ENCODE peak calls at places on chromosomes 16 and 17, in five cellular contexts. P is epithelial cell of proximal tubule, R is HCT116, Q is HL-60, T is lower leg skin. A is an unnamed sample.

GRCh38 chr17:3656755-3657587 is 11.4 kb downstream of the TAX1BP3 start:
- DNase-seq in P (no peak), R (no peak), Q (no peak), T (no peak), A (no peak)

GRCh38 chr16:68345958-68346635 is 35.3 kb downstream of the PRMT7 start:
- DNase-seq in P (no peak), R (no peak), Q (no peak), T (no peak), A (no peak)

GRCh38 chr16:12470311-12471229 is 333.1 kb downstream of the CPPED1 start:
- DNase-seq in P (no peak), R (no peak), Q (no peak), T (peak), A (peak)

GRCh38 chr17:45146616-45147101 is 1.6 kb upstream of the HEXIM1 start:
- DNase-seq in P (no peak), R (no peak), Q (no peak), T (no peak), A (peak)

GRCh38 chr17:4134756-4135155 is 8.1 kb downstream of the ZZEF1 start:
- DNase-seq in P (no peak), R (no peak), Q (no peak), T (no peak), A (no peak)

GRCh38 chr16:11161974-11162373 is 94.0 kb downstream of the SOCS1 start:
- DNase-seq in P (no peak), R (no peak), Q (no peak), T (no peak), A (no peak)

GRCh38 chr16:66382966-66383299 is 16.4 kb downstream of the CDH5 start:
- DNase-seq in P (peak), R (no peak), Q (no peak), T (no peak), A (peak)

GRCh38 chr17:65855245-65855644 is 293.8 kb upstream of the AXIN2 start:
- DNase-seq in P (peak), R (peak), Q (no peak), T (no peak), A (peak)

GRCh38 chr17:51725185-51725584 is 433.3 kb downstream of the CA10 start:
- DNase-seq in P (no peak), R (no peak), Q (no peak), T (no peak), A (no peak)

GRCh38 chr17:74355065-74355464 is 6.6 kb downstream of the BTBD17 start:
- DNase-seq in P (no peak), R (no peak), Q (no peak), T (no peak), A (no peak)

GRCh38 chr16:1337486-1337885 is 4.0 kb downstream of the BAIAP3 start:
- DNase-seq in P (no peak), R (no peak), Q (no peak), T (no peak), A (no peak)

GRCh38 chr17:73347355-73347754 is 35.6 kb upstream of the CDC42EP4 start:
- DNase-seq in P (no peak), R (no peak), Q (no peak), T (no peak), A (peak)

GRCh38 chr16:22627043-22627442 is 116.4 kb downstream of the NPIPB5 start:
- DNase-seq in P (no peak), R (no peak), Q (no peak), T (no peak), A (no peak)

GRCh38 chr16:83539736-83540490 is 267.9 kb upstream of the HSBP1 start:
- DNase-seq in P (no peak), R (no peak), Q (no peak), T (no peak), A (no peak)

GRCh38 chr17:81733507-81734404 is 21.7 kb downstream of the SLC25A10 start:
- DNase-seq in P (no peak), R (peak), Q (no peak), T (peak), A (peak)

GRCh38 chr17:61418433-61418832 is 18.8 kb downstream of the TBX2 start:
- DNase-seq in P (no peak), R (no peak), Q (no peak), T (no peak), A (no peak)

GRCh38 chr17:30717290-30718098 is 107.0 kb downstream of the CRLF3 start:
- DNase-seq in P (no peak), R (no peak), Q (no peak), T (peak), A (no peak)

GRCh38 chr17:18224428-18225120 is 861 bp upstream of the LLGL1 start:
- DNase-seq in P (no peak), R (no peak), Q (no peak), T (no peak), A (peak)

GRCh38 chr17:59427425-59427921 is 96.0 kb downstream of the YPEL2 start:
- DNase-seq in P (peak), R (no peak), Q (no peak), T (no peak), A (peak)

GRCh38 chr17:36017799-36018198 is at the start of gene CCL23:
- DNase-seq in P (no peak), R (no peak), Q (peak), T (no peak), A (no peak)

GRCh38 chr17:50903604-50904521 is 37.7 kb upstream of the TOB1 start:
- DNase-seq in P (no peak), R (no peak), Q (no peak), T (no peak), A (peak)

GRCh38 chr16:17369441-17369951 is 101.3 kb downstream of the XYLT1 start:
- DNase-seq in P (no peak), R (no peak), Q (peak), T (no peak), A (no peak)

GRCh38 chr17:20151174-20151573 is 142.0 kb downstream of the SPECC1 start:
- DNase-seq in P (no peak), R (no peak), Q (no peak), T (no peak), A (no peak)

GRCh38 chr17:68431661-68432071 is 25.6 kb downstream of the WIPI1 start:
- DNase-seq in P (no peak), R (peak), Q (no peak), T (peak), A (peak)

GRCh38 chr16:61814716-61815347 is 221.4 kb downstream of the CDH8 start:
- DNase-seq in P (no peak), R (no peak), Q (no peak), T (no peak), A (peak)

GRCh38 chr17:55813944-55814343 is 63.1 kb downstream of the PCTP start:
- DNase-seq in P (no peak), R (no peak), Q (no peak), T (no peak), A (no peak)

GRCh38 chr16:8397223-8397622 is 193.1 kb downstream of the TMEM114 start:
- DNase-seq in P (no peak), R (no peak), Q (no peak), T (no peak), A (no peak)
- H3K4me3 ChIP-seq in P (no peak), R (no peak), Q (no peak), T (no peak), A (no peak)

GRCh38 chr17:76884995-76885896 is 17.0 kb downstream of the MGAT5B start:
- DNase-seq in P (no peak), R (no peak), Q (no peak), T (no peak), A (no peak)

GRCh38 chr17:76886395-76886794 is 18.2 kb downstream of the MGAT5B start:
- DNase-seq in P (no peak), R (no peak), Q (no peak), T (no peak), A (no peak)

GRCh38 chr17:76888661-76889060 is 20.5 kb downstream of the MGAT5B start:
- DNase-seq in P (no peak), R (no peak), Q (no peak), T (no peak), A (no peak)

GRCh38 chr17:76889323-76889722 is 21.1 kb downstream of the MGAT5B start:
- DNase-seq in P (no peak), R (no peak), Q (no peak), T (no peak), A (no peak)

GRCh38 chr17:76887809-76888208 is 19.6 kb downstream of the MGAT5B start:
- DNase-seq in P (no peak), R (no peak), Q (no peak), T (no peak), A (no peak)
- TF ChIP-seq CTCF in P (no peak), R (peak), Q (no peak), T (no peak), A (peak)

GRCh38 chr16:35598696-35599332 is 2139.4 kb downstream of the TP53TG3F start:
- DNase-seq in P (no peak), R (peak), Q (peak), T (no peak), A (no peak)

GRCh38 chr16:35602116-35602515 is 2142.7 kb downstream of the TP53TG3F start:
- DNase-seq in P (no peak), R (no peak), Q (no peak), T (no peak), A (no peak)

GRCh38 chr16:35596467-35596866 is 2137.1 kb downstream of the TP53TG3F start:
- DNase-seq in P (no peak), R (no peak), Q (no peak), T (no peak), A (no peak)

DNA sequence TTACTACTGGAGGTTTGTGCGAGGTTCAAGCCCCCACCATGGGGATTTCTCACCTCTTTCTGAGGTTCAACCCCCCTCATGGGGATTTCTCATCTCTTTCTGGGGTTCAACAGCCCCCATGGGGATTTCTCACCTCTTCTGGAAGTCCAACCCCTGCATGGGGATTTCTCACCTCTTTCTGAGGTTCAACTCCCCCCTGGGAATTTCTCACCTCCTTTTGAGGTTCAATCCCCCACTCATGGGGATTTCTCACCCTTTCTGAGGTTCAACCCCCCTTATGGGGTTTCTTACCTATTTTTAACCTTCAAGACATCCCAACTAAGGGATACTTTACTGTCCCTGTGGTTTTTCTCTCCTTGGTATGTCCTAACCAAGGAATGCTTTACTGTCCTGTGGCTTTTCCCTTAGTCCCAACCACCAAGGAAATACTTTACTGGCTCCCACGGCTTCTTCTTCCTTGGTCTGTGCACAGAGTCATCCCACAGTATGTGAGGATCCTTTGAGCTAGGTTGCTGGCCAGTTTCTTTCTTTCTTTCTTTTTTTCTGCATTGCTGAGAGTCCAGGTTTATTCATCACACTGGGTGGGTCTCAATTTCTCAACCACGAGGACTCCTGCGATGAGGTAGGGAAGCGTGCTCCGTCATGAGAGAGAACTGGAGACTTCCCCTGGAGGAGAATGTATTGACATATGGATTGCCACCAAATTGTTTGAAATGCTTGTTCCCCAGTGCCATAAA is 2140.2 kb downstream of the TP53TG3F start:
- DNase-seq in P (peak), R (no peak), Q (no peak), T (no peak), A (no peak)
- H3K4me3 ChIP-seq in P (peak), R (peak), Q (no peak), T (no peak), A (no peak)

DNA sequence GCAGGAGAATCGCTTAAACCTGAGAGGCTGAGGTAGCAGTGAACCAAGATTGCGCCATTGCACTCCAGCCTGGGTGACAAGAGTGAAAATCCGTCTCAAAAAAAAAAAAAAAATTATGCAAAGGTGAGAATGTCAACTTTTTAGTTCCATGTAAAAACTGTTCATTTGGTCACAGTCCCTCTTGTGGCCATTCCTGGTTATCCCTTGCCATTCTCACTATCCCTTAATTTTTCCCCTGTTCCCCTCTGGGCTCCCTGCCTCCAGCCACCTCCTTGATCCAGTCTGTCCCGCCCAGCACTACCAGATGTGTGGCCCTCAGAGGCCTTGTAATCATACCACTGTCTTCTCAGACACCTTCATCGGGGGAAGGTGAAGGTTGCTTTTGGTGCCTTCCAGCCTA is 23.4 kb downstream of the DCAF7 start:
- DNase-seq in P (no peak), R (no peak), Q (no peak), T (no peak), A (no peak)
- TF ChIP-seq CTCF in P (peak), R (peak), Q (no peak), T (no peak), A (peak)

GRCh38 chr17:79742589-79742918 is 11.8 kb downstream of the ENPP7 start:
- DNase-seq in P (no peak), R (no peak), Q (no peak), T (no peak), A (no peak)
- H3K4me3 ChIP-seq in P (no peak), R (no peak), Q (no peak), T (no peak), A (no peak)

GRCh38 chr16:21599994-21600773 is 807 bp downstream of the METTL9 start:
- DNase-seq in P (no peak), R (no peak), Q (peak), T (no peak), A (peak)
- TF ChIP-seq CTCF in P (no peak), R (no peak), Q (no peak), T (no peak), A (no peak)

GRCh38 chr16:89007371-89008249 is 30.6 kb upstream of the CBFA2T3 start:
- DNase-seq in P (no peak), R (no peak), Q (no peak), T (no peak), A (no peak)

GRCh38 chr16:89003831-89004208 is 26.8 kb upstream of the CBFA2T3 start:
- DNase-seq in P (no peak), R (no peak), Q (no peak), T (no peak), A (no peak)

GRCh38 chr16:89005201-89006035 is 28.4 kb upstream of the CBFA2T3 start:
- DNase-seq in P (no peak), R (no peak), Q (no peak), T (no peak), A (no peak)

GRCh38 chr16:89004209-89004831 is 27.3 kb upstream of the CBFA2T3 start:
- DNase-seq in P (no peak), R (no peak), Q (no peak), T (no peak), A (peak)

DNA sequence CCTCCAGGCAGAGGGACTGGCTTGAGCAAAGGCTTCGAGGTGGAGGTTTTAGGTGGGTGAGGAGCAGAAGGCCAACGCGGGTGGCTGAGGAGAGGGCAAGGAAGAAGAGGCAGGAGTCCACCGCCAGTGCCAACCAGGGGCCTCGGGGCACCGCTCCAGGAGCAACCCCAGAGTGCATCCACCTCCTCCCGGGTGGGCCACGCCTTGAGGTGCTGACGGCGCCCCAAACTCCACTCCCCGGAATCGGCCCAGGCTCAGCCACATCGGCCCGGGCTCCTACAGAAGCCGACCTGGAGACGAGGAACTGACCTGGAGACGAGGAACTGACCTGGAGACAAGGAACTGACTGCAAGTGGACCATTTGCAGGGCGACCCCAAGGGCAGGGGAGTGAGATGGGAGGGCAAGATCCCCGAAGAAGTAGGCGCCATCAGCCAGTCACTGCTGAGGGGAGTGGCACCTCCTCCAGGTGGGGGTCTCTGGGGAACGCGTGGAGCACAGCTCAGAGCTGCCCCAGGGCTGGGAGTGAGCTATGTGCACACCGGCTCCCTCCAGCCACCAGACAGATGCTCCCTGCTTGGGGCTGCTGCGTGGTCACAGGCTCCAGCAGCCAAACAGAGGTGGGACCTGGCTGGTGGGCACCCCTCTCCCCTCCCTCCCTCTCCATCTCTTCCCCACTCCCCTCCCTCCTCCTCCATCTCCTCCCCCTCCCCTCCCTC is 29.2 kb upstream of the CBFA2T3 start:
- DNase-seq in P (no peak), R (no peak), Q (no peak), T (no peak), A (no peak)
- H3K4me3 ChIP-seq in P (no peak), R (no peak), Q (no peak), T (no peak), A (no peak)

GRCh38 chr16:5062790-5063765 is 2.7 kb downstream of the C16orf89 start:
- DNase-seq in P (no peak), R (no peak), Q (no peak), T (no peak), A (no peak)
- TF ChIP-seq CTCF in P (no peak), R (peak), Q (no peak), T (no peak), A (no peak)

GRCh38 chr17:2173005-2173404 is 118.1 kb downstream of the HIC1 start:
- DNase-seq in P (no peak), R (no peak), Q (no peak), T (no peak), A (no peak)
- H3K4me3 ChIP-seq in P (no peak), R (no peak), Q (no peak), T (no peak), A (no peak)

GRCh38 chr17:49494937-49495841 is at the start of gene NGFR:
- DNase-seq in P (no peak), R (no peak), Q (peak), T (no peak), A (no peak)
- TF ChIP-seq CTCF in P (no peak), R (peak), Q (no peak), T (no peak), A (no peak)

A was measured in choroid plexus epithelial cell.